ENCODE peak calls at places on chromosome 20, in ten cellular contexts. One of them, this sample, is unnamed. For H3K4me1, the result is how much of the 10 kb centered on the place peaks cover.

GRCh38 chr20:48463916-48464315 is 363.9 kb downstream of the PREX1 start:
- DNase-seq in GM23248: peak
- DNase-seq in right lobe of liver: no peak
- DNase-seq in small intestine: no peak
- DNase-seq in psoas muscle: no peak
- DNase-seq in endodermal cell: no peak
- DNase-seq in HepG2: no peak
- DNase-seq in tibial artery: no peak
- DNase-seq in hepatocyte: peak
- DNase-seq in HAP-1: no peak
- DNase-seq in this sample: no peak

GRCh38 chr20:49167811-49168507 is 20.2 kb downstream of the STAU1 start:
- DNase-seq in GM23248: peak
- DNase-seq in right lobe of liver: no peak
- DNase-seq in small intestine: no peak
- DNase-seq in psoas muscle: no peak
- DNase-seq in endodermal cell: no peak
- DNase-seq in HepG2: no peak
- DNase-seq in tibial artery: no peak
- DNase-seq in hepatocyte: no peak
- DNase-seq in HAP-1: no peak
- DNase-seq in this sample: no peak

GRCh38 chr20:38748097-38748862 is at the start of gene ACTR5:
- DNase-seq in GM23248: peak
- DNase-seq in right lobe of liver: peak
- DNase-seq in small intestine: peak
- DNase-seq in psoas muscle: peak
- DNase-seq in endodermal cell: peak
- DNase-seq in HepG2: peak
- DNase-seq in tibial artery: peak
- DNase-seq in hepatocyte: peak
- DNase-seq in HAP-1: peak
- DNase-seq in this sample: peak

GRCh38 chr20:44460795-44461141 is 14.9 kb upstream of the TTPAL start:
- DNase-seq in GM23248: peak
- DNase-seq in right lobe of liver: no peak
- DNase-seq in small intestine: peak
- DNase-seq in psoas muscle: no peak
- DNase-seq in endodermal cell: no peak
- DNase-seq in HepG2: peak
- DNase-seq in tibial artery: no peak
- DNase-seq in hepatocyte: peak
- DNase-seq in HAP-1: peak
- DNase-seq in this sample: no peak

GRCh38 chr20:535958-536357 is 7.6 kb downstream of the CSNK2A1 start:
- DNase-seq in GM23248: no peak
- DNase-seq in right lobe of liver: no peak
- DNase-seq in small intestine: peak
- DNase-seq in psoas muscle: no peak
- DNase-seq in endodermal cell: no peak
- DNase-seq in HepG2: no peak
- DNase-seq in tibial artery: no peak
- DNase-seq in hepatocyte: peak
- DNase-seq in HAP-1: no peak
- DNase-seq in this sample: no peak

GRCh38 chr20:709421-709820 is 33.8 kb upstream of the SCRT2 start:
- DNase-seq in GM23248: peak
- DNase-seq in right lobe of liver: no peak
- DNase-seq in small intestine: peak
- DNase-seq in psoas muscle: peak
- DNase-seq in endodermal cell: no peak
- DNase-seq in HepG2: no peak
- DNase-seq in tibial artery: peak
- DNase-seq in hepatocyte: no peak
- DNase-seq in HAP-1: no peak
- DNase-seq in this sample: peak

GRCh38 chr20:4813839-4814695 is 92.4 kb downstream of the PRND start:
- DNase-seq in GM23248: no peak
- DNase-seq in right lobe of liver: no peak
- DNase-seq in small intestine: peak
- DNase-seq in psoas muscle: no peak
- DNase-seq in endodermal cell: peak
- DNase-seq in HepG2: no peak
- DNase-seq in tibial artery: peak
- DNase-seq in hepatocyte: no peak
- DNase-seq in HAP-1: no peak
- DNase-seq in this sample: no peak

GRCh38 chr20:45515147-45515913 is at the start of gene SPINT3:
- DNase-seq in GM23248: no peak
- DNase-seq in right lobe of liver: no peak
- DNase-seq in small intestine: no peak
- DNase-seq in psoas muscle: no peak
- DNase-seq in endodermal cell: peak
- DNase-seq in HepG2: no peak
- DNase-seq in tibial artery: no peak
- DNase-seq in hepatocyte: no peak
- DNase-seq in HAP-1: no peak
- DNase-seq in this sample: no peak

GRCh38 chr20:63056236-63057132 is 49.7 kb upstream of the BHLHE23 start:
- DNase-seq in GM23248: peak
- DNase-seq in right lobe of liver: peak
- DNase-seq in small intestine: no peak
- DNase-seq in psoas muscle: peak
- DNase-seq in endodermal cell: peak
- DNase-seq in HepG2: no peak
- DNase-seq in tibial artery: peak
- DNase-seq in hepatocyte: peak
- DNase-seq in HAP-1: peak
- DNase-seq in this sample: peak

GRCh38 chr20:4217349-4217761 is 202.0 kb upstream of the RNF24 start:
- DNase-seq in GM23248: no peak
- DNase-seq in right lobe of liver: no peak
- DNase-seq in small intestine: peak
- DNase-seq in psoas muscle: no peak
- DNase-seq in endodermal cell: peak
- DNase-seq in HepG2: peak
- DNase-seq in tibial artery: no peak
- DNase-seq in hepatocyte: peak
- DNase-seq in HAP-1: peak
- DNase-seq in this sample: no peak

GRCh38 chr20:1802385-1803215 is 92.6 kb upstream of the SIRPA start:
- DNase-seq in GM23248: peak
- DNase-seq in right lobe of liver: peak
- DNase-seq in small intestine: peak
- DNase-seq in psoas muscle: peak
- DNase-seq in endodermal cell: peak
- DNase-seq in HepG2: peak
- DNase-seq in tibial artery: peak
- DNase-seq in hepatocyte: peak
- DNase-seq in HAP-1: peak
- DNase-seq in this sample: peak

GRCh38 chr20:33127422-33128097 is 40.4 kb upstream of the BPIFA2 start:
- DNase-seq in GM23248: no peak
- DNase-seq in right lobe of liver: no peak
- DNase-seq in small intestine: no peak
- DNase-seq in psoas muscle: no peak
- DNase-seq in endodermal cell: peak
- DNase-seq in HepG2: peak
- DNase-seq in tibial artery: no peak
- DNase-seq in hepatocyte: no peak
- DNase-seq in HAP-1: peak
- DNase-seq in this sample: no peak

GRCh38 chr20:10004900-10005299 is 29.9 kb upstream of the ANKEF1 start:
- DNase-seq in GM23248: no peak
- DNase-seq in right lobe of liver: no peak
- DNase-seq in small intestine: no peak
- DNase-seq in psoas muscle: no peak
- DNase-seq in endodermal cell: no peak
- DNase-seq in HepG2: no peak
- DNase-seq in tibial artery: no peak
- DNase-seq in hepatocyte: no peak
- DNase-seq in HAP-1: no peak
- DNase-seq in this sample: no peak

GRCh38 chr20:46558511-46558959 is 8.1 kb upstream of the OCSTAMP start:
- DNase-seq in GM23248: peak
- DNase-seq in right lobe of liver: no peak
- DNase-seq in small intestine: no peak
- DNase-seq in psoas muscle: peak
- DNase-seq in endodermal cell: no peak
- DNase-seq in HepG2: peak
- DNase-seq in tibial artery: no peak
- DNase-seq in hepatocyte: peak
- DNase-seq in HAP-1: no peak
- DNase-seq in this sample: no peak

GRCh38 chr20:48826883-48827771 is 672 bp downstream of the PREX1 start:
- DNase-seq in GM23248: peak
- DNase-seq in right lobe of liver: peak
- DNase-seq in small intestine: no peak
- DNase-seq in psoas muscle: no peak
- DNase-seq in endodermal cell: peak
- DNase-seq in HepG2: no peak
- DNase-seq in tibial artery: no peak
- DNase-seq in hepatocyte: no peak
- DNase-seq in HAP-1: peak
- DNase-seq in this sample: peak

GRCh38 chr20:64198347-64198746 is 34.1 kb downstream of the MYT1 start:
- DNase-seq in GM23248: no peak
- DNase-seq in right lobe of liver: no peak
- DNase-seq in small intestine: no peak
- DNase-seq in psoas muscle: no peak
- DNase-seq in endodermal cell: no peak
- DNase-seq in HepG2: no peak
- DNase-seq in tibial artery: no peak
- DNase-seq in hepatocyte: no peak
- DNase-seq in HAP-1: no peak
- DNase-seq in this sample: no peak

GRCh38 chr20:10074513-10074912 is 39.7 kb downstream of the ANKEF1 start:
- DNase-seq in GM23248: peak
- DNase-seq in right lobe of liver: no peak
- DNase-seq in small intestine: no peak
- DNase-seq in psoas muscle: peak
- DNase-seq in endodermal cell: no peak
- DNase-seq in HepG2: peak
- DNase-seq in tibial artery: no peak
- DNase-seq in hepatocyte: peak
- DNase-seq in HAP-1: no peak
- DNase-seq in this sample: no peak

GRCh38 chr20:37271421-37271768 is 9.8 kb upstream of the GHRH start:
- DNase-seq in GM23248: no peak
- DNase-seq in right lobe of liver: no peak
- DNase-seq in small intestine: peak
- DNase-seq in psoas muscle: no peak
- DNase-seq in endodermal cell: no peak
- DNase-seq in HepG2: no peak
- DNase-seq in tibial artery: no peak
- DNase-seq in hepatocyte: no peak
- DNase-seq in HAP-1: no peak
- DNase-seq in this sample: no peak
- H3K4me1 ChIP-seq in GM23248: under half
- H3K4me1 ChIP-seq in right lobe of liver: under half
- H3K4me1 ChIP-seq in small intestine: under half
- H3K4me1 ChIP-seq in psoas muscle: under half
- H3K4me1 ChIP-seq in endodermal cell: under half
- H3K4me1 ChIP-seq in HepG2: half or more
- H3K4me1 ChIP-seq in tibial artery: under half
- H3K4me1 ChIP-seq in hepatocyte: under half
- H3K4me1 ChIP-seq in HAP-1: under half
- H3K4me1 ChIP-seq in this sample: under half

GRCh38 chr20:60058869-60059268 is 100.6 kb downstream of the CDH26 start:
- DNase-seq in GM23248: no peak
- DNase-seq in right lobe of liver: no peak
- DNase-seq in small intestine: no peak
- DNase-seq in psoas muscle: no peak
- DNase-seq in endodermal cell: no peak
- DNase-seq in HepG2: no peak
- DNase-seq in tibial artery: no peak
- DNase-seq in hepatocyte: no peak
- DNase-seq in HAP-1: no peak
- DNase-seq in this sample: no peak
- H3K4me1 ChIP-seq in GM23248: under half
- H3K4me1 ChIP-seq in right lobe of liver: under half
- H3K4me1 ChIP-seq in small intestine: under half
- H3K4me1 ChIP-seq in psoas muscle: half or more
- H3K4me1 ChIP-seq in endodermal cell: under half
- H3K4me1 ChIP-seq in HepG2: under half
- H3K4me1 ChIP-seq in tibial artery: under half
- H3K4me1 ChIP-seq in hepatocyte: under half
- H3K4me1 ChIP-seq in HAP-1: under half
- H3K4me1 ChIP-seq in this sample: under half

GRCh38 chr20:6282642-6283041 is 159.8 kb upstream of the FERMT1 start:
- DNase-seq in GM23248: no peak
- DNase-seq in right lobe of liver: no peak
- DNase-seq in small intestine: no peak
- DNase-seq in psoas muscle: no peak
- DNase-seq in endodermal cell: no peak
- DNase-seq in HepG2: no peak
- DNase-seq in tibial artery: no peak
- DNase-seq in hepatocyte: no peak
- DNase-seq in HAP-1: no peak
- DNase-seq in this sample: no peak
- H3K4me1 ChIP-seq in GM23248: under half
- H3K4me1 ChIP-seq in right lobe of liver: under half
- H3K4me1 ChIP-seq in small intestine: under half
- H3K4me1 ChIP-seq in psoas muscle: under half
- H3K4me1 ChIP-seq in endodermal cell: under half
- H3K4me1 ChIP-seq in HepG2: under half
- H3K4me1 ChIP-seq in tibial artery: under half
- H3K4me1 ChIP-seq in hepatocyte: under half
- H3K4me1 ChIP-seq in HAP-1: under half
- H3K4me1 ChIP-seq in this sample: under half

GRCh38 chr20:17925300-17925939 is 43.2 kb downstream of the SNX5 start:
- DNase-seq in GM23248: no peak
- DNase-seq in right lobe of liver: no peak
- DNase-seq in small intestine: peak
- DNase-seq in psoas muscle: no peak
- DNase-seq in endodermal cell: no peak
- DNase-seq in HepG2: no peak
- DNase-seq in tibial artery: no peak
- DNase-seq in hepatocyte: peak
- DNase-seq in HAP-1: no peak
- DNase-seq in this sample: no peak
- H3K4me1 ChIP-seq in GM23248: under half
- H3K4me1 ChIP-seq in right lobe of liver: under half
- H3K4me1 ChIP-seq in small intestine: under half
- H3K4me1 ChIP-seq in psoas muscle: under half
- H3K4me1 ChIP-seq in endodermal cell: under half
- H3K4me1 ChIP-seq in HepG2: under half
- H3K4me1 ChIP-seq in tibial artery: under half
- H3K4me1 ChIP-seq in hepatocyte: under half
- H3K4me1 ChIP-seq in HAP-1: under half
- H3K4me1 ChIP-seq in this sample: under half

GRCh38 chr20:23128461-23129125 is 42.5 kb upstream of the CD93 start:
- DNase-seq in GM23248: no peak
- DNase-seq in right lobe of liver: no peak
- DNase-seq in small intestine: no peak
- DNase-seq in psoas muscle: no peak
- DNase-seq in endodermal cell: no peak
- DNase-seq in HepG2: no peak
- DNase-seq in tibial artery: peak
- DNase-seq in hepatocyte: no peak
- DNase-seq in HAP-1: no peak
- DNase-seq in this sample: no peak
- H3K4me1 ChIP-seq in GM23248: under half
- H3K4me1 ChIP-seq in right lobe of liver: under half
- H3K4me1 ChIP-seq in small intestine: under half
- H3K4me1 ChIP-seq in psoas muscle: half or more
- H3K4me1 ChIP-seq in endodermal cell: under half
- H3K4me1 ChIP-seq in HepG2: under half
- H3K4me1 ChIP-seq in tibial artery: under half
- H3K4me1 ChIP-seq in hepatocyte: under half
- H3K4me1 ChIP-seq in HAP-1: under half
- H3K4me1 ChIP-seq in this sample: under half

GRCh38 chr20:58227391-58228102 is 906 bp downstream of the ANKRD60 start:
- DNase-seq in GM23248: no peak
- DNase-seq in right lobe of liver: no peak
- DNase-seq in small intestine: no peak
- DNase-seq in psoas muscle: no peak
- DNase-seq in endodermal cell: no peak
- DNase-seq in HepG2: no peak
- DNase-seq in tibial artery: no peak
- DNase-seq in hepatocyte: no peak
- DNase-seq in HAP-1: no peak
- DNase-seq in this sample: no peak
- H3K4me1 ChIP-seq in GM23248: under half
- H3K4me1 ChIP-seq in right lobe of liver: under half
- H3K4me1 ChIP-seq in small intestine: under half
- H3K4me1 ChIP-seq in psoas muscle: under half
- H3K4me1 ChIP-seq in endodermal cell: under half
- H3K4me1 ChIP-seq in HepG2: under half
- H3K4me1 ChIP-seq in tibial artery: under half
- H3K4me1 ChIP-seq in hepatocyte: under half
- H3K4me1 ChIP-seq in HAP-1: under half
- H3K4me1 ChIP-seq in this sample: under half